ENCODE peak calls at places on chromosomes 11 and 22, in five cellular contexts. C, R, W, L and V are unnamed samples.

GRCh38 chr11:62387381-62387780 is 31.5 kb upstream of the SCGB1A1 start:
- DNase-seq in L (no peak), R (no peak), W (no peak), C (no peak), V (no peak)

GRCh38 chr11:60699282-60699681 is at the start of gene MS4A8:
- DNase-seq in C (no peak), W (no peak), R (no peak), L (no peak), V (no peak)

GRCh38 chr22:19057539-19057938 is 64.7 kb downstream of the DGCR2 start:
- DNase-seq in C (no peak), W (peak; percentile 48), L (no peak), R (no peak), V (no peak)

GRCh38 chr11:65872555-65873279 is at the start of gene EFEMP2:
- DNase-seq in C (no peak), R (no peak), W (peak; percentile 82), L (peak; percentile 88), V (peak; percentile 89)

GRCh38 chr22:45503816-45504702 is 1.4 kb downstream of the FBLN1 start:
- DNase-seq in W (no peak), C (no peak), L (peak; percentile 69), R (no peak), V (peak; percentile 69)

GRCh38 chr22:24523873-24524272 is 28.7 kb downstream of the UPB1 start:
- DNase-seq in C (no peak), L (no peak), W (no peak), R (no peak), V (no peak)

GRCh38 chr22:43317252-43317651 is 25.9 kb downstream of the SCUBE1 start:
- DNase-seq in C (no peak), W (no peak), R (no peak), L (no peak), V (no peak)

GRCh38 chr11:117071344-117071787 is 26.9 kb downstream of the SIK3 start:
- DNase-seq in R (no peak), L (no peak), W (no peak), C (no peak), V (no peak)

GRCh38 chr22:19669570-19669969 is 44.7 kb upstream of the SEPTIN5 start:
- DNase-seq in L (no peak), W (no peak), R (no peak), C (no peak), V (no peak)

GRCh38 chr11:47595029-47595428 is 818 bp upstream of the C1QTNF4 start:
- DNase-seq in W (no peak), R (no peak), C (no peak), L (no peak), V (no peak)